ENCODE peak calls at places on chromosomes 16 and 17, in six cellular contexts. K, Y, L, J, D and A are unnamed samples.

GRCh38 chr16:2325791-2326190 is 14.7 kb downstream of the ABCA3 start:
- DNase-seq in K (no peak), Y (peak), L (no peak), J (no peak), D (no peak), A (no peak)

GRCh38 chr17:43327421-43327820 is 71.4 kb upstream of the ARL4D start:
- DNase-seq in K (no peak), Y (no peak), L (no peak), J (no peak), D (no peak), A (peak)

GRCh38 chr17:57442401-57442823 is 186.1 kb downstream of the MSI2 start:
- DNase-seq in K (no peak), Y (no peak), L (no peak), J (no peak), D (no peak), A (no peak)

GRCh38 chr17:42591411-42591810 is 13.9 kb upstream of the PSMC3IP start:
- DNase-seq in K (no peak), Y (no peak), L (no peak), J (no peak), D (peak), A (no peak)

GRCh38 chr17:16304832-16305231 is 48.4 kb downstream of the CENPV start:
- DNase-seq in K (peak), Y (no peak), L (peak), J (no peak), D (no peak), A (peak)

GRCh38 chr17:63436523-63437110 is 9.5 kb downstream of the CYB561 start:
- DNase-seq in K (no peak), Y (no peak), L (peak), J (peak), D (no peak), A (no peak)

GRCh38 chr16:30761427-30761927 is 385 bp downstream of the CFAP119 start:
- DNase-seq in K (peak), Y (peak), L (no peak), J (no peak), D (no peak), A (no peak)

GRCh38 chr17:62787358-62787757 is 20.8 kb downstream of the MARCHF10 start:
- DNase-seq in K (peak), Y (no peak), L (no peak), J (no peak), D (no peak), A (no peak)

GRCh38 chr16:17271687-17272086 is 199.1 kb downstream of the XYLT1 start:
- DNase-seq in K (no peak), Y (no peak), L (peak), J (peak), D (no peak), A (no peak)

GRCh38 chr17:41308918-41309359 is at the start of gene KRTAP16-1:
- DNase-seq in K (no peak), Y (no peak), L (no peak), J (no peak), D (no peak), A (no peak)

GRCh38 chr17:74019860-74020259 is 183.6 kb upstream of the RPL38 start:
- DNase-seq in K (no peak), Y (no peak), L (no peak), J (no peak), D (no peak), A (no peak)

GRCh38 chr17:80694992-80695912 is 150.6 kb downstream of the RPTOR start:
- DNase-seq in K (no peak), Y (no peak), L (no peak), J (no peak), D (no peak), A (no peak)

GRCh38 chr17:32335647-32336046 is 6.3 kb downstream of the C17orf75 start:
- DNase-seq in K (peak), Y (no peak), L (peak), J (peak), D (no peak), A (peak)

GRCh38 chr17:73667184-73667959 is 23.1 kb upstream of the SDK2 start:
- DNase-seq in K (no peak), Y (no peak), L (no peak), J (no peak), D (no peak), A (no peak)

GRCh38 chr17:20184977-20185619 is 175.9 kb downstream of the SPECC1 start:
- DNase-seq in K (no peak), Y (no peak), L (no peak), J (no peak), D (no peak), A (no peak)

GRCh38 chr16:3022208-3022696 is 1.5 kb downstream of the HCFC1R1 start:
- DNase-seq in K (peak), Y (peak), L (peak), J (peak), D (peak), A (peak)

GRCh38 chr17:6862122-6862521 is 30.6 kb upstream of the TEKT1 start:
- DNase-seq in K (no peak), Y (no peak), L (no peak), J (no peak), D (no peak), A (no peak)

GRCh38 chr16:70522216-70523000 is 946 bp downstream of the COG4 start:
- DNase-seq in K (no peak), Y (no peak), L (peak), J (no peak), D (no peak), A (no peak)

GRCh38 chr17:16463341-16464000 is 28.5 kb downstream of the LRRC75A start:
- DNase-seq in K (no peak), Y (no peak), L (peak), J (peak), D (no peak), A (peak)

GRCh38 chr16:79519448-79519847 is 81.1 kb downstream of the MAF start:
- DNase-seq in K (no peak), Y (no peak), L (no peak), J (no peak), D (peak), A (no peak)

DNA sequence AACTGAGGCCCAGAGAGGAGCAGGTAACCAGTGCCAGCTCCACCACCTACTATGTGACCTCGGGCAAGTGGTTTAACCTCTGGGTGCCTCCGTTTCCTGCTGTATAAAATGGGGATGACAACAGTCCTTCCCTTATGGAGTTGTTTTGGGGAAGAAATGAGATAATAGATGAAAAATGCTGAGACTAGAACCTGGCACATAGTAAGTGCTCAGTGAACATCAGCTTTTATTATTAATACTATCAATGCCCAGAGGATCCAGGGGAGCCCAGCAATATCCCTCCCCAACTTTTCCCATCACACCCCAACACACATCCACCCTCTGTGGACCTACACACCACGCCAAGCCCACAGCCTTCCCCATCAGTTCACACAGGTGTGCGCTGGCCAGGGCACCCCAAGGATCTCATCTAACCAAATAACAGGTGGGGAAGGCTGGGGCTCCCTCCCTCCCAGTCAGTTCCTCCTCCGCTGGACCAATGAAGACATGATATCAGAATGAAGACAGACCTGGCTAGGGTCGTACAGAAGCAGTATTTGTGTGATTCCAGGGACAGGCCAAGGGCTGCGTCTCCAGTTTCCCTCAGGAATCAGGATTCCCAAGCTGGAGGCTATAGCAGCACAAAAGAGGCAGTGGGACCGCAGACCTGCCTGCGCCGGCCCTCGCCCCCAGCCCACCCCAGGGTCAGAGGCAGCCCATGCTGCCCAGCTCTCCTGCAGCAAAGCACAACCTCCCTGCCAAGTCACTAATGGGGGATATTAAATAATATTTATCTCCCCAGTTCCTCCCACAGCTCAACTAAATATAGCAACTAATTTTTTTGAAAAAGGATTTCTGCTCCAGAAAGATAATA is 1.8 kb downstream of the ATP2A3 start:
- DNase-seq in K (no peak), Y (no peak), L (no peak), J (no peak), D (no peak), A (no peak)
- H3K4me3 ChIP-seq in K (no peak), Y (no peak), L (no peak), J (peak), D (no peak), A (no peak)

GRCh38 chr16:88697116-88697830 is 8.9 kb downstream of the RNF166 start:
- DNase-seq in K (no peak), Y (no peak), L (no peak), J (no peak), D (no peak), A (no peak)

GRCh38 chr16:88698694-88699045 is 7.5 kb downstream of the RNF166 start:
- DNase-seq in K (no peak), Y (no peak), L (no peak), J (no peak), D (no peak), A (no peak)

GRCh38 chr16:88696441-88696840 is 9.8 kb downstream of the RNF166 start:
- DNase-seq in K (no peak), Y (no peak), L (no peak), J (no peak), D (no peak), A (no peak)

GRCh38 chr16:88699180-88699579 is 7.0 kb downstream of the RNF166 start:
- DNase-seq in K (no peak), Y (no peak), L (no peak), J (no peak), D (no peak), A (no peak)

GRCh38 chr16:88697831-88698693 is 8.1 kb downstream of the RNF166 start:
- DNase-seq in K (no peak), Y (no peak), L (no peak), J (no peak), D (no peak), A (no peak)
- TF ChIP-seq CTCF in K (peak), Y (peak), L (no peak), J (no peak), D (no peak), A (no peak)

GRCh38 chr16:51839697-51840462 is 688.8 kb upstream of the SALL1 start:
- DNase-seq in K (peak), Y (no peak), L (no peak), J (no peak), D (no peak), A (peak)
- H3K4me3 ChIP-seq in K (no peak), Y (no peak), L (no peak), J (no peak), D (no peak), A (no peak)

GRCh38 chr17:83067718-83068261 is 11.6 kb upstream of the METRNL start:
- DNase-seq in K (no peak), Y (peak), L (no peak), J (no peak), D (peak), A (no peak)

GRCh38 chr17:83064732-83065659 is 14.4 kb upstream of the METRNL start:
- DNase-seq in K (no peak), Y (peak), L (no peak), J (peak), D (peak), A (no peak)

GRCh38 chr17:83068641-83069570 is 10.5 kb upstream of the METRNL start:
- DNase-seq in K (no peak), Y (peak), L (no peak), J (no peak), D (peak), A (no peak)

GRCh38 chr17:83065660-83066542 is 13.5 kb upstream of the METRNL start:
- DNase-seq in K (no peak), Y (peak), L (no peak), J (peak), D (peak), A (no peak)

DNA sequence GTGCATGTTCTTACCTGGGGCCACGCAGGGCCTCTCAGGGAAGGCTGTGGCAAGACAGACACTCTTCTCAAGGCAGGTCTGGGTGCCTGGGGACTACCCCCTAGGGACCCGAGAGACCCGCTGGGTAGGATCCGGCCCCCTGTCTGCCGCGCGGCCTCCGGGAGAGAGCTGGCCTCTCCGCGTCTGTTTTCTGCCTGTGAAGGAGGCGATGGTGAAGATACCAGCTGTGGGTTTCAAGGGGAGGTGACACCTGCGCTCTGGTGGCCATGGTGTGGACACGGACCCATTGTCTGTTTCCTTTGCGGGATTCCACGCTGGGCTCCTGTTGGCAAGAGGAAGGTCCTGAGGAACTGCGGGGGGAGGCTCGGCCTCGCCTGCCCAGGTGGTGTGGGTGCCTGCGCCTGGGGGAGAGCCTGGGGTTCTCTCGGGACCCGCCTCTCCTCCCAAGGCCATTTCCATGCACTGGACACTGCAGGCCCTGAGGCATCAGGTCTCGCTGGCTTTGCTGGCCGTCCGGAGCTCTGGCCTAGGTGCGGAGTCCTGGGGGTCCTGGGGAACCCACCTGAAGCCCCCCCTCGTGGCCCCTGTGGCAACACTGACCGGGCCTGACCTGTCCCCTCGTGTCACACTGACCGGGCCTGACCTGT is 12.2 kb upstream of the METRNL start:
- DNase-seq in K (no peak), Y (peak), L (no peak), J (peak), D (peak), A (no peak)
- TF ChIP-seq CTCF in K (no peak), Y (no peak), L (no peak), J (no peak), D (no peak), A (no peak)

GRCh38 chr17:77546772-77547201 is 406.0 kb downstream of the SEC14L1 start:
- DNase-seq in K (no peak), Y (no peak), L (no peak), J (no peak), D (no peak), A (no peak)
- H3K4me3 ChIP-seq in K (no peak), Y (no peak), L (no peak), J (no peak), D (no peak), A (no peak)

GRCh38 chr17:48293319-48294192 is 136.5 kb downstream of the SKAP1 start:
- DNase-seq in K (no peak), Y (no peak), L (no peak), J (no peak), D (no peak), A (no peak)
- TF ChIP-seq CTCF in K (no peak), Y (no peak), L (no peak), J (no peak), D (no peak), A (no peak)

DNA sequence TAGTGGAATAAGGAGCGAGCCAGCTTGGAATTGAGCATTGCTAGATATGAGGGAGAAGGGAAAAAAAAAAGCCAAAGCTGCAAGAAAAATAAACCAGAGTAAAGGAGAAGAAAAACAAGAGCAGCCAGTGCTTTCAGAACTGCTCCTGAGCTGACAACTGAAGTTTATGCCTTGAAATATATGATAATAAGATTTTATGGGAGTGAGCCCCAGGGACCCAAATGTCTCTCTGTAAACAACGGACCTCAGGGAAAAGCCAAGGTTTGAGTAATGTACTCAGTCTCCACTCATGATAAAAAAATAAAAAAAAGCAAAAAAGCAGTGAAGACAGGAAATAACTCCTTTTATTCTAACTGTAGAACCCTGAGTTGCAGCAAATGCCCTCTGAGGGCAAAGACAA is 132.6 kb downstream of the SNX11 start:
- DNase-seq in K (peak), Y (no peak), L (no peak), J (no peak), D (no peak), A (no peak)
- H3K4me3 ChIP-seq in K (no peak), Y (no peak), L (no peak), J (no peak), D (no peak), A (no peak)

GRCh38 chr16:87701066-87701425 is 64.7 kb downstream of the KLHDC4 start:
- DNase-seq in K (no peak), Y (no peak), L (no peak), J (no peak), D (no peak), A (no peak)

GRCh38 chr16:87703071-87703470 is 62.7 kb downstream of the KLHDC4 start:
- DNase-seq in K (no peak), Y (no peak), L (no peak), J (no peak), D (no peak), A (no peak)

GRCh38 chr16:87703835-87704375 is 61.9 kb downstream of the KLHDC4 start:
- DNase-seq in K (no peak), Y (no peak), L (no peak), J (no peak), D (no peak), A (no peak)

GRCh38 chr16:87701505-87701921 is 64.3 kb downstream of the KLHDC4 start:
- DNase-seq in K (no peak), Y (no peak), L (no peak), J (no peak), D (no peak), A (no peak)

GRCh38 chr16:87702325-87702811 is 63.4 kb downstream of the KLHDC4 start:
- DNase-seq in K (peak), Y (no peak), L (peak), J (no peak), D (no peak), A (no peak)
- TF ChIP-seq CTCF in K (peak), Y (no peak), L (peak), J (no peak), D (no peak), A (peak)

GRCh38 chr16:10333321-10334032 is 52.4 kb upstream of the ATF7IP2 start:
- DNase-seq in K (no peak), Y (no peak), L (no peak), J (no peak), D (no peak), A (no peak)
- H3K4me3 ChIP-seq in K (no peak), Y (no peak), L (no peak), J (no peak), D (no peak), A (no peak)

GRCh38 chr17:35438433-35438832 is 6.1 kb upstream of the SLFN12 start:
- DNase-seq in K (no peak), Y (no peak), L (no peak), J (no peak), D (no peak), A (no peak)

GRCh38 chr17:35429702-35430101 is 2.6 kb downstream of the SLFN12 start:
- DNase-seq in K (no peak), Y (no peak), L (no peak), J (no peak), D (no peak), A (no peak)

GRCh38 chr17:35428229-35428628 is 4.1 kb downstream of the SLFN12 start:
- DNase-seq in K (no peak), Y (no peak), L (no peak), J (no peak), D (no peak), A (no peak)

GRCh38 chr17:35432176-35433074 is at the start of gene SLFN12:
- DNase-seq in K (peak), Y (no peak), L (peak), J (peak), D (peak), A (peak)

GRCh38 chr17:35433075-35433894 is 985 bp upstream of the SLFN12 start:
- DNase-seq in K (peak), Y (peak), L (peak), J (peak), D (peak), A (peak)
- TF ChIP-seq CTCF in K (peak), Y (no peak), L (peak), J (peak), D (no peak), A (peak)